ENCODE peak calls at places on chromosomes 7 and 10, in six cellular contexts. V is neural progenitor cell, W is PC-3, M is SK-N-SH, T is hepatocyte, Y is GM23338. C is an unnamed sample.

GRCh38 chr7:6576024-6576866 is 1.0 kb upstream of the ZDHHC4 start:
- DNase-seq in V (no peak), W (peak; percentile 18), M (peak; percentile 60), T (no peak), Y (peak; percentile 34), C (no peak)

GRCh38 chr10:131737543-131738395 is 163.0 kb upstream of the PPP2R2D start:
- DNase-seq in V (no peak), W (no peak), M (peak; percentile 8), T (no peak), Y (no peak), C (no peak)

GRCh38 chr10:69657417-69657816 is 27.4 kb downstream of the FAM241B start:
- DNase-seq in V (no peak), W (peak; percentile 19), M (no peak), T (no peak), Y (no peak), C (peak; percentile 31)

GRCh38 chr7:2209961-2210323 is 22.8 kb downstream of the MAD1L1 start:
- DNase-seq in V (no peak), W (no peak), M (no peak), T (no peak), Y (no peak), C (no peak)

GRCh38 chr7:46672861-46673260 is 751.8 kb upstream of the IGFBP3 start:
- DNase-seq in V (no peak), W (no peak), M (no peak), T (no peak), Y (no peak), C (no peak)

GRCh38 chr7:120554960-120555571 is 282.1 kb downstream of the KCND2 start:
- DNase-seq in V (peak; percentile 76), W (peak; percentile 71), M (peak; percentile 42), T (peak; percentile 80), Y (peak; percentile 84), C (peak; percentile 73)

GRCh38 chr10:109126541-109126940 is 796.8 kb downstream of the XPNPEP1 start:
- DNase-seq in V (no peak), W (no peak), M (no peak), T (no peak), Y (no peak), C (no peak)

GRCh38 chr10:13882112-13882711 is 295.4 kb downstream of the PRPF18 start:
- DNase-seq in V (peak; percentile 81), W (peak; percentile 91), M (no peak), T (no peak), Y (peak; percentile 93), C (peak; percentile 93)

GRCh38 chr7:8251195-8251594 is 10.8 kb downstream of the ICA1 start:
- DNase-seq in V (no peak), W (peak; percentile 30), M (no peak), T (no peak), Y (no peak), C (peak; percentile 33)

GRCh38 chr10:80202934-80203834 is 2.2 kb downstream of the ANXA11 start:
- DNase-seq in V (peak; percentile 58), W (peak; percentile 98), M (no peak), T (peak; percentile 89), Y (peak; percentile 65), C (peak; percentile 97)

GRCh38 chr7:15780271-15780670 is 93.8 kb upstream of the MEOX2 start:
- DNase-seq in V (no peak), W (no peak), M (no peak), T (no peak), Y (peak; percentile 16), C (peak; percentile 53)

GRCh38 chr10:78688945-78689935 is 379.5 kb upstream of the ZMIZ1 start:
- DNase-seq in V (peak; percentile 35), W (no peak), M (peak; percentile 73), T (peak; percentile 50), Y (peak; percentile 6), C (peak; percentile 53)

GRCh38 chr10:93199221-93199681 is 125.6 kb downstream of the CYP26A1 start:
- DNase-seq in V (peak; percentile 29), W (peak; percentile 29), M (no peak), T (peak; percentile 58), Y (no peak), C (peak; percentile 63)

GRCh38 chr7:108015740-108016139 is 12.8 kb upstream of the LAMB1 start:
- DNase-seq in V (no peak), W (peak; percentile 67), M (no peak), T (no peak), Y (no peak), C (no peak)

GRCh38 chr10:92238586-92239098 is 52.2 kb downstream of the CPEB3 start:
- DNase-seq in V (no peak), W (peak; percentile 86), M (no peak), T (peak; percentile 63), Y (peak; percentile 32), C (peak; percentile 92)

GRCh38 chr7:122884186-122884585 is 2.1 kb downstream of the CADPS2 start:
- DNase-seq in V (peak; percentile 30), W (peak; percentile 60), M (no peak), T (no peak), Y (no peak), C (no peak)

GRCh38 chr7:156318926-156319325 is 321.6 kb upstream of the RNF32 start:
- DNase-seq in V (no peak), W (no peak), M (no peak), T (no peak), Y (no peak), C (no peak)

GRCh38 chr10:86876748-86877147 is 80.7 kb downstream of the MMRN2 start:
- DNase-seq in V (no peak), W (no peak), M (no peak), T (peak; percentile 15), Y (no peak), C (peak; percentile 72)

GRCh38 chr7:45601094-45601493 is 26.9 kb downstream of the ADCY1 start:
- DNase-seq in V (no peak), W (no peak), M (no peak), T (no peak), Y (no peak), C (no peak)

DNA sequence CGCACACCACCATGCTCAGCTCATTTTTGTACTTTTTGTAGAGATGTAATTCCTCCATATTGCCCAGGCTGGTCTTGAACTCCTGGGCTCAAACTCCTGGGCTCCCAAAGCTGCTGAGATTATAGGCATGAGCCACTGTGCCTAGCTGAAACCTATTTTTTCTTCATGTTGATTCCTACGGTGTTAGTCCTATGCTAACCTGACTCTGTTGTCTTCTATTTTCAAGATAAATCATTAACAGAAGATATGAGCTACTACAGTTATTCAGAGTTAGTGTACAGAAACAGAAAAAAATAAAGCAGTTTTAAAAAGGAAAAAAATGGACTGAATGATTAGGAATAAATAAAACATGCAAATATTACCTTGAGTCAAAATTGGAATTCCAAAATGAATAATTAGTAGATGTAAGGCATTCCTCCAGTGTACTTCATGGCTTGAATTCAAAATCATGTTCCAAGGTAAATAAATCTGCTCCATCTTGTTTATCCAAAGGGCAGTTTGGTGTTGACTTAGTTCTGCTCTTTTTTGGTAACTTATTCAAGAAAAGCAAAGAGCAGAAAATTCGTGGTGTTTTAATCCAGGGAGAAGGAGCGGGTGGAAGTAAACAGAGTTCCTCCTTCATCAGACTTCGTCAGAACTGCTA is 185.8 kb downstream of the CACNB2 start:
- DNase-seq in V (no peak), W (no peak), M (no peak), T (no peak), Y (no peak), C (no peak)
- TF ChIP-seq EZH2phosphoT487 in V (no peak), W (no peak), M (no peak), T (no peak), Y (no peak), C (no peak)

GRCh38 chr7:139851770-139852481 is 22.9 kb downstream of the TBXAS1 start:
- DNase-seq in V (no peak), W (no peak), M (no peak), T (no peak), Y (no peak), C (no peak)

GRCh38 chr7:139854803-139855497 is 25.9 kb downstream of the TBXAS1 start:
- DNase-seq in V (no peak), W (no peak), M (no peak), T (no peak), Y (no peak), C (no peak)

GRCh38 chr7:139852482-139852845 is 23.4 kb downstream of the TBXAS1 start:
- DNase-seq in V (no peak), W (no peak), M (no peak), T (no peak), Y (no peak), C (no peak)

GRCh38 chr7:139855498-139856270 is 26.6 kb downstream of the TBXAS1 start:
- DNase-seq in V (no peak), W (no peak), M (no peak), T (no peak), Y (no peak), C (no peak)

DNA sequence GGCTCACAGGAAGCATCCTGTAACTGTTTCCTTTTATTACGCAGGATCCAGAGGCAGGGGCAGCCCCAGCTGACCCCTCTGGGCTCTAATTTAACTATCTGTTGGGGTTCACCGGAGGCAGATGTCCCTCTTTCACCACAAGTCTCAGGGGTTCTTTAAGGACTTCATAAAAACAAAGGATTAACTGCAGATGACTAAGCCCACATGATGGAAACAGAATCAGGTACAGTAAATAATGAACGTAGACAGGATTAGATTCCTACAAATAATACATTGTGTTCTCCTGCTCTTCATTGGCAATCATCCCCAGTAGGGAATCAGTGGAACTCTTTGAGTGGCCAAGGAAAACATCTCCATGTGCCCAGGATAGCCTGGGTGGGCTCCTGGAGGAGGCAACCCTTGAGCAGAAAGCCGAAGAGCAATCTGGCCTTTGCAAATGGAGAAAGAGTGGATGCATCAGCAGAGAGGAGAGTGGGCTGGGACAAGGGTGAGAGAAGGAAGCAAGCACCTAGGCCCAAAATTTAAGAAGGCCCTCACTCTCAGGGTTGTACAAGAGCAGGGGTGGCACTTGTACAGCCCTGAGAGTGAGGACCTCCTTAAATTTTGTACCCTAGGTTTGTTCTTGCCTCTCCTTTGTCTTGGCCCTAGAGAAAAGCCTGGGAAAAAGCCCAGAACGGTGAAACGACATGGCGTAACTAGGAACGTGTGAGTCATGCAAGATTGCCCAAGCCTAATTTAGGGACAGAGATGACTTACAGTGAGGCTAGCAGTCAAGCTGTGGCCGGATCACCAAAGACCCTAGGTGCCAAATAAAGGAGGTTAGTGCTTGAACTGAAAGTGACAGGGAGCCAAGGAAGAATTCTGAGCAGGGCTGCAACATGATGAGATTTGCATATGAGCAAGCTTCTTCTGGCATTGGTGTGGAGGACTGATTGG is 24.8 kb downstream of the TBXAS1 start:
- DNase-seq in V (no peak), W (peak; percentile 17), M (no peak), T (no peak), Y (no peak), C (peak; percentile 92)
- TF ChIP-seq EZH2phosphoT487 in V (no peak), W (no peak), M (no peak), T (no peak), Y (no peak), C (no peak)

GRCh38 chr10:117543999-117544728 is 1.6 kb downstream of the EMX2 start:
- DNase-seq in V (peak; percentile 73), W (no peak), M (no peak), T (no peak), Y (peak; percentile 40), C (peak; percentile 58)
- TF ChIP-seq EZH2phosphoT487 in V (no peak), W (no peak), M (peak; percentile 3), T (peak; percentile 7), Y (peak; percentile 24), C (no peak)

DNA sequence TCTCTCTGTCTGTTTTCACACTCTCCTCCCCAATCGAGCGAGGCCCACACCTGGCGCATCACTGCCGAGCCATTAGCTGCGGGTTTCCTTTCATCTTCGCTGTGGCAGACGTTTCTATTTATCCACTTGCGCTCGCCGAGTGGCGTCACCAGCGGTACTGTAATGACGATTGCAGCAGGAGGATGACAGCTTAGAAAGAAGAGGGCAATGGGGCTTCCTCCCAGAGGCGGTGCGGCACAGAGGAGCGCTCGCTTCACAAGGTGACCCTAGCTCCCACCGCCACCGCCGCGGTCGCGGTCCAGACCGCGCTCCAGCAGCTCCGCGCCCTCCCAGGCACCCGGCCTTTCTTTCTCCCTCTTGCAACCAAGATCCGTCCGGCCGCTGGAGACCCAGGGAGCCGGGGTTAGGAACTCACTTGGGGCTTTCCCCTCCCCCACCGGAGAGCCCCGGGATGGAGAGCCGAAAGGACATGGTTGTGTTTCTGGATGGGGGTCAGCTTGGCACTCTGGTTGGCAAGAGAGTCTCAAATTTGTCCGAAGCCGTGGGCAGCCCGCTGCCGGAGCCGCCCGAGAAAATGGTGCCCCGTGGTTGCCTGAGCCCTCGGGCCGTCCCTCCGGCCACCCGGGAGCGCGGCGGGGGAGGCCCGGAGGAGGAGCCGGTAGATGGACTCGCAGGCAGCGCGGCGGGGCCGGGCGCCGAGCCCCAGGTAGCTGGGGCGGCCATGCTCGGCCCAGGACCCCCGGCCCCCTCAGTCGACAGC is at the start of gene EVX1:
- DNase-seq in V (peak; percentile 72), W (no peak), M (no peak), T (no peak), Y (peak; percentile 62), C (peak; percentile 50)
- TF ChIP-seq EZH2phosphoT487 in V (peak; percentile 84), W (no peak), M (peak; percentile 43), T (no peak), Y (peak; percentile 50), C (no peak)

C was measured in GM23248.